ENCODE peak calls at places on chromosomes 16 and 17, in nine cellular contexts. One of them, this sample, is unnamed.

GRCh38 chr17:40884708-40885512 is at the start of gene KRT20:
- DNase-seq in HepG2: no peak
- DNase-seq in ovary: no peak
- DNase-seq in A549: peak
- DNase-seq in sigmoid colon: no peak
- DNase-seq in suprapubic skin: no peak
- DNase-seq in transverse colon: peak
- DNase-seq in stomach: no peak
- DNase-seq in tibial nerve: no peak
- DNase-seq in this sample: no peak

GRCh38 chr17:61411944-61412859 is 12.6 kb downstream of the TBX2 start:
- DNase-seq in sigmoid colon: peak
- DNase-seq in ovary: peak
- DNase-seq in tibial nerve: peak
- DNase-seq in HepG2: peak
- DNase-seq in suprapubic skin: peak
- DNase-seq in stomach: peak
- DNase-seq in transverse colon: peak
- DNase-seq in A549: peak
- DNase-seq in this sample: no peak

GRCh38 chr16:52964290-52964689 is 88.4 kb downstream of the CHD9NB start:
- DNase-seq in ovary: no peak
- DNase-seq in HepG2: no peak
- DNase-seq in suprapubic skin: no peak
- DNase-seq in tibial nerve: no peak
- DNase-seq in sigmoid colon: no peak
- DNase-seq in stomach: no peak
- DNase-seq in A549: no peak
- DNase-seq in transverse colon: no peak
- DNase-seq in this sample: no peak

GRCh38 chr16:85313541-85314208 is 201.4 kb upstream of the CIBAR2 start:
- DNase-seq in HepG2: no peak
- DNase-seq in stomach: no peak
- DNase-seq in suprapubic skin: no peak
- DNase-seq in A549: no peak
- DNase-seq in tibial nerve: no peak
- DNase-seq in sigmoid colon: no peak
- DNase-seq in ovary: no peak
- DNase-seq in transverse colon: no peak
- DNase-seq in this sample: no peak

GRCh38 chr16:1650131-1650530 is 27.9 kb upstream of the JPT2 start:
- DNase-seq in HepG2: no peak
- DNase-seq in tibial nerve: no peak
- DNase-seq in stomach: no peak
- DNase-seq in A549: no peak
- DNase-seq in suprapubic skin: no peak
- DNase-seq in ovary: no peak
- DNase-seq in transverse colon: no peak
- DNase-seq in sigmoid colon: no peak
- DNase-seq in this sample: no peak

GRCh38 chr16:53498984-53499383 is 4.0 kb downstream of the AKTIP start:
- DNase-seq in stomach: no peak
- DNase-seq in tibial nerve: no peak
- DNase-seq in A549: no peak
- DNase-seq in ovary: no peak
- DNase-seq in sigmoid colon: no peak
- DNase-seq in HepG2: no peak
- DNase-seq in transverse colon: no peak
- DNase-seq in suprapubic skin: no peak
- DNase-seq in this sample: peak

GRCh38 chr17:66737524-66737923 is 97.4 kb upstream of the CACNG5 start:
- DNase-seq in suprapubic skin: no peak
- DNase-seq in ovary: peak
- DNase-seq in transverse colon: no peak
- DNase-seq in A549: no peak
- DNase-seq in sigmoid colon: peak
- DNase-seq in HepG2: no peak
- DNase-seq in tibial nerve: no peak
- DNase-seq in stomach: no peak
- DNase-seq in this sample: no peak

GRCh38 chr16:35398208-35398607 is 1938.8 kb downstream of the TP53TG3F start:
- DNase-seq in ovary: no peak
- DNase-seq in transverse colon: no peak
- DNase-seq in HepG2: no peak
- DNase-seq in sigmoid colon: no peak
- DNase-seq in tibial nerve: no peak
- DNase-seq in A549: no peak
- DNase-seq in suprapubic skin: no peak
- DNase-seq in stomach: no peak
- DNase-seq in this sample: no peak

GRCh38 chr16:57752203-57752580 is 16.6 kb downstream of the KATNB1 start:
- DNase-seq in ovary: no peak
- DNase-seq in HepG2: no peak
- DNase-seq in transverse colon: no peak
- DNase-seq in tibial nerve: no peak
- DNase-seq in stomach: no peak
- DNase-seq in sigmoid colon: no peak
- DNase-seq in suprapubic skin: no peak
- DNase-seq in A549: no peak
- DNase-seq in this sample: no peak

GRCh38 chr16:88014954-88015805 is 63.9 kb downstream of the BANP start:
- DNase-seq in suprapubic skin: no peak
- DNase-seq in tibial nerve: no peak
- DNase-seq in A549: no peak
- DNase-seq in sigmoid colon: peak
- DNase-seq in HepG2: no peak
- DNase-seq in stomach: peak
- DNase-seq in ovary: no peak
- DNase-seq in transverse colon: no peak
- DNase-seq in this sample: no peak

GRCh38 chr17:28252436-28252835 is 66.6 kb upstream of the TMEM97 start:
- DNase-seq in tibial nerve: no peak
- DNase-seq in stomach: no peak
- DNase-seq in transverse colon: no peak
- DNase-seq in HepG2: no peak
- DNase-seq in A549: no peak
- DNase-seq in suprapubic skin: no peak
- DNase-seq in ovary: no peak
- DNase-seq in sigmoid colon: no peak
- DNase-seq in this sample: no peak

GRCh38 chr17:39794249-39794970 is 56.7 kb downstream of the GRB7 start:
- DNase-seq in ovary: no peak
- DNase-seq in suprapubic skin: no peak
- DNase-seq in A549: no peak
- DNase-seq in stomach: peak
- DNase-seq in HepG2: no peak
- DNase-seq in sigmoid colon: no peak
- DNase-seq in tibial nerve: no peak
- DNase-seq in transverse colon: peak
- DNase-seq in this sample: no peak
- H3K4me3 ChIP-seq in ovary: no peak
- H3K4me3 ChIP-seq in suprapubic skin: no peak
- H3K4me3 ChIP-seq in A549: no peak
- H3K4me3 ChIP-seq in stomach: no peak
- H3K4me3 ChIP-seq in HepG2: no peak
- H3K4me3 ChIP-seq in sigmoid colon: no peak
- H3K4me3 ChIP-seq in tibial nerve: no peak
- H3K4me3 ChIP-seq in transverse colon: no peak
- H3K4me3 ChIP-seq in this sample: no peak

GRCh38 chr17:49616546-49617205 is 41.0 kb downstream of the NXPH3 start:
- DNase-seq in suprapubic skin: peak
- DNase-seq in stomach: peak
- DNase-seq in HepG2: no peak
- DNase-seq in sigmoid colon: peak
- DNase-seq in ovary: peak
- DNase-seq in tibial nerve: peak
- DNase-seq in A549: no peak
- DNase-seq in transverse colon: peak
- DNase-seq in this sample: no peak
- TF ChIP-seq EP300 in suprapubic skin: no peak
- TF ChIP-seq EP300 in stomach: no peak
- TF ChIP-seq EP300 in HepG2: no peak
- TF ChIP-seq EP300 in sigmoid colon: no peak
- TF ChIP-seq EP300 in ovary: no peak
- TF ChIP-seq EP300 in tibial nerve: no peak
- TF ChIP-seq EP300 in A549: no peak
- TF ChIP-seq EP300 in transverse colon: no peak
- TF ChIP-seq EP300 in this sample: no peak

GRCh38 chr17:22517716-22518115 is 825.4 kb downstream of the KCNJ18 start:
- DNase-seq in suprapubic skin: no peak
- DNase-seq in sigmoid colon: no peak
- DNase-seq in transverse colon: no peak
- DNase-seq in HepG2: no peak
- DNase-seq in tibial nerve: no peak
- DNase-seq in A549: no peak
- DNase-seq in ovary: no peak
- DNase-seq in stomach: no peak
- DNase-seq in this sample: no peak
- TF ChIP-seq POLR2A in suprapubic skin: no peak
- TF ChIP-seq POLR2A in sigmoid colon: no peak
- TF ChIP-seq POLR2A in transverse colon: no peak
- TF ChIP-seq POLR2A in HepG2: no peak
- TF ChIP-seq POLR2A in tibial nerve: no peak
- TF ChIP-seq POLR2A in A549: no peak
- TF ChIP-seq POLR2A in ovary: no peak
- TF ChIP-seq POLR2A in stomach: no peak
- TF ChIP-seq POLR2A in this sample: no peak

GRCh38 chr16:68470461-68471150 is 22.3 kb upstream of the SMPD3 start:
- DNase-seq in sigmoid colon: no peak
- DNase-seq in transverse colon: peak
- DNase-seq in suprapubic skin: no peak
- DNase-seq in HepG2: no peak
- DNase-seq in stomach: no peak
- DNase-seq in ovary: no peak
- DNase-seq in A549: no peak
- DNase-seq in tibial nerve: no peak
- DNase-seq in this sample: no peak
- H3K4me3 ChIP-seq in sigmoid colon: no peak
- H3K4me3 ChIP-seq in transverse colon: no peak
- H3K4me3 ChIP-seq in suprapubic skin: peak
- H3K4me3 ChIP-seq in HepG2: no peak
- H3K4me3 ChIP-seq in stomach: peak
- H3K4me3 ChIP-seq in ovary: no peak
- H3K4me3 ChIP-seq in A549: no peak
- H3K4me3 ChIP-seq in tibial nerve: no peak
- H3K4me3 ChIP-seq in this sample: peak

This sample was measured in esophagus muscularis mucosa.